ENCODE peak calls at places on chromosomes 12 and 14, in six cellular contexts. G, X, P, L, Y and O are unnamed samples.

GRCh38 chr14:83085141-83085540 is 1551.5 kb upstream of the SEL1L start:
- DNase-seq in G (no peak), X (no peak), P (no peak), L (no peak), Y (no peak), O (no peak)

GRCh38 chr12:92743026-92743425 is 40.2 kb downstream of the PLEKHG7 start:
- DNase-seq in G (no peak), X (no peak), P (no peak), L (no peak), Y (no peak), O (no peak)

GRCh38 chr12:108768591-108769500 is 37.5 kb upstream of the CORO1C start:
- DNase-seq in G (peak; percentile 63), X (peak; percentile 33), P (no peak), L (peak; percentile 49), Y (peak; percentile 17), O (no peak)

GRCh38 chr14:25150934-25151790 is 101.2 kb upstream of the STXBP6 start:
- DNase-seq in G (peak; percentile 6), X (peak; percentile 72), P (peak; percentile 18), L (no peak), Y (peak; percentile 1), O (no peak)

GRCh38 chr12:12779529-12779928 is 5.9 kb upstream of the APOLD1 start:
- DNase-seq in G (no peak), X (peak; percentile 59), P (no peak), L (no peak), Y (no peak), O (no peak)

GRCh38 chr12:89389755-89390661 is 37.7 kb upstream of the DUSP6 start:
- DNase-seq in G (no peak), X (peak; percentile 62), P (no peak), L (no peak), Y (no peak), O (no peak)

GRCh38 chr12:503111-503761 is 43.5 kb downstream of the B4GALNT3 start:
- DNase-seq in G (peak; percentile 59), X (no peak), P (no peak), L (no peak), Y (no peak), O (no peak)

GRCh38 chr12:31323466-31324115 is 2.4 kb downstream of the SINHCAF start:
- DNase-seq in G (no peak), X (no peak), P (peak; percentile 39), L (no peak), Y (no peak), O (peak; percentile 65)

GRCh38 chr12:104682790-104683279 is 226.1 kb downstream of the CHST11 start:
- DNase-seq in G (no peak), X (no peak), P (no peak), L (no peak), Y (peak; percentile 51), O (no peak)

GRCh38 chr12:47773858-47774580 is 981 bp downstream of the SLC48A1 start:
- DNase-seq in G (no peak), X (no peak), P (peak; percentile 60), L (no peak), Y (no peak), O (no peak)

GRCh38 chr12:52148541-52149181 is 43.2 kb downstream of the KRT80 start:
- DNase-seq in G (peak; percentile 91), X (no peak), P (no peak), L (no peak), Y (no peak), O (no peak)

GRCh38 chr14:91286530-91286937 is 42.0 kb upstream of the GPR68 start:
- DNase-seq in G (peak; percentile 49), X (peak; percentile 58), P (peak; percentile 73), L (peak; percentile 65), Y (peak; percentile 21), O (peak; percentile 46)

DNA sequence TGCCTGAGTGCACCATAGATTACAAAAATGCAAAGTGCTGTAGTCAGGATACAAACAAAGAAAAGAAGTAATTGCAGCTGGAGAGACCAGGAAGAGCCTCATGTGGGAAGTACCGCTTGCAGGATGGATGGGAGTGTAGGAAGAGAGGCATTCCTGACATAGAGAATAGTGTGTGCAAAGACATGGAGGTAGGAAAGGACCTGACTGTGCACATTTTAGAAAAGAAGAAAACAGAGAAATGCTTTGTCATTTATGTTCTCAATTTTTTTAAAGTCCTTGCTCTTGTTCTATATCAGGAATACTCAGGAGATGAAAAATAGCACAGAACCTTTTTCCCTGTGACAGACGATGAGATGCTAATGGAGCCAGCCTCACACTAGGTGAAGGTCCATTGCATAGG is 358.7 kb upstream of the TMPO start:
- DNase-seq in G (no peak), X (no peak), P (no peak), L (no peak), Y (no peak), O (no peak)
- H3K4me3 ChIP-seq in G (no peak overlapping the region), X (no peak overlapping the region), P (no peak overlapping the region), L (no peak overlapping the region), Y (no peak overlapping the region), O (no peak overlapping the region)

GRCh38 chr12:106134294-106134949 is 4.3 kb downstream of the NUAK1 start:
- DNase-seq in G (no peak), X (no peak), P (no peak), L (no peak), Y (no peak), O (no peak)

GRCh38 chr12:106136263-106136662 is 2.5 kb downstream of the NUAK1 start:
- DNase-seq in G (peak; percentile 37), X (peak; percentile 73), P (peak; percentile 57), L (peak; percentile 79), Y (no peak), O (peak; percentile 90)

GRCh38 chr12:106135075-106135474 is 3.7 kb downstream of the NUAK1 start:
- DNase-seq in G (no peak), X (no peak), P (no peak), L (no peak), Y (no peak), O (no peak)

GRCh38 chr12:106137456-106138278 is 1.1 kb downstream of the NUAK1 start:
- DNase-seq in G (no peak), X (no peak), P (no peak), L (no peak), Y (no peak), O (no peak)

GRCh38 chr12:106135781-106136180 is 3.0 kb downstream of the NUAK1 start:
- DNase-seq in G (no peak), X (no peak), P (no peak), L (no peak), Y (no peak), O (no peak)
- H3K9ac ChIP-seq in G (no peak overlapping the region), X (no peak overlapping the region), P (no peak overlapping the region), L (no peak overlapping the region), Y (no peak overlapping the region), O (peak overlapping the region; percentile 36)

GRCh38 chr14:21017528-21018245 is 7.2 kb downstream of the NDRG2 start:
- DNase-seq in G (no peak), X (no peak), P (no peak), L (no peak), Y (no peak), O (no peak)
- TF ChIP-seq ZNF274 in G (no peak), X (no peak), P (no peak), L (no peak), Y (no peak), O (no peak)

DNA sequence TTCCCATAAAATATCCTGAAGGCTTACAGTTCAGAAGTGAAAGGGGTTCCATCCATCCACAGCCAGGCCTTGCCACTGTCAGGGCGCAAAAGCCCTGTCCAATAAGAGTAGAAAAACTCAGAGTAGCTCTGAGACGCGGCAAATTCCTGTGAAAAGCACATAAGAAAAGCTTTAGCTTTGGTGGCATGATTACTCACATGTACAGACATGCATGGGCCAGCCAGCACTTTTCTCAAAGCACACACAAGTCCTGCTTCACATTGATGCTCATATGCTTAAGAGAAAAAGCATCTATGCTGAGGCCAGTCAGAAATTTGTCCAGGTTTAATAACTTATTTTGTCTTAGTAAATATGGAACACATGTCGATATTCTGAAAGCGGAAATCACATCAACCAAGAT is 25.5 kb downstream of the CLEC1A start:
- DNase-seq in G (no peak), X (no peak), P (no peak), L (no peak), Y (no peak), O (no peak)
- H3K4me3 ChIP-seq in G (no peak overlapping the region), X (no peak overlapping the region), P (no peak overlapping the region), L (no peak overlapping the region), Y (no peak overlapping the region), O (no peak overlapping the region)

DNA sequence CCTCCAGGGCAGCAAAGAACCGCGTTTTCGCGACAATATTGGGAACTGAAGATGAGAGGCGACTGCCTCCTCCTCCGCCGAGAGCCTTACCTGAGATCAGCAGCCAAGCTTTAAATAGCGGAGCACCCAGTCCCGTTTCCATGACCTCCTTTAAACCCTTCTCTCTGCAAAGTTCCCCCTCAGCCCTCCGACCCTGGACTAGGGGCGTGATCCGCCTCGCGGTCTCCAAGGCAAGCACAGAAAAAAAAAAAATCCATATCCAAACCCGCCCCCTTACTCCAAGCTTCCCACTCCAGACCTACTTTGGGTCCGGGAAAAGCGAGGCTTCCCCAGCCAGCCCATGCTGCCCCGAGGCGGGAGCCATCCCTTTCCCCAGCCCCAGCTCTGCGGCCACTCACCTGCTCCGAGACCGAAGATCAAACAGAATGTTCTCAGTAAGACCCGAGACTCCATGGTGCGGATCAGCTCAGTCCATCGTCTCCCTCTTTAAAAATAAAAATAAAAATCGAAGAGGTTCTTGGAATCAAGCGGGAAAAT is 630 bp downstream of the NELL2 start:
- DNase-seq in G (no peak), X (no peak), P (no peak), L (no peak), Y (no peak), O (peak; percentile 15)
- H3K9ac ChIP-seq in G (no peak overlapping the region), X (no peak overlapping the region), P (no peak overlapping the region), L (peak overlapping the region; percentile 59), Y (no peak overlapping the region), O (peak overlapping the region; percentile 76)

GRCh38 chr14:37048666-37049071 is 123.7 kb downstream of the SLC25A21 start:
- DNase-seq in G (no peak), X (no peak), P (no peak), L (no peak), Y (no peak), O (no peak)
- TF ChIP-seq ZNF274 in G (no peak), X (no peak), P (no peak), L (no peak), Y (no peak), O (no peak)

DNA sequence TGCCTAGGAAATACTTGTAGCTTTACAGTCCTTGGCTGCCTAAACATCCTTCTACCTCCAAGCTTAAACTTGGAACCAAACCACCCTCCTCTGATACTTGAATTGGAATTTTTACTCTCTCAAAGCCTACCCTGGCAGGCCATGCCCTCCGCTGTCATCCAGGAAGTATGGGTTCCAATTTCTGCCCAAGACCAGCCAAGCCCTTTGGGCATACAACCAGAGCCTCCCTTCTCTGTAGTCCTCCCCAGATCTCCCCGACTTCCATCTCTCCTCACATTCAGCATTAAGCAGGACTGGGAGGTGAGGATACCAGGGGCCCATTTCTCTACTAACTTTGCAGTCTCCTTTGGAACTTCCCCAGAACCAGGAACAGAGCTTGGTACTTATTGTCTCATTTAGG is 365 bp upstream of the DHH start:
- DNase-seq in G (no peak), X (no peak), P (no peak), L (no peak), Y (no peak), O (no peak)
- H3K4me3 ChIP-seq in G (no peak overlapping the region), X (no peak overlapping the region), P (no peak overlapping the region), L (peak overlapping the region; percentile 54), Y (no peak overlapping the region), O (no peak overlapping the region)

DNA sequence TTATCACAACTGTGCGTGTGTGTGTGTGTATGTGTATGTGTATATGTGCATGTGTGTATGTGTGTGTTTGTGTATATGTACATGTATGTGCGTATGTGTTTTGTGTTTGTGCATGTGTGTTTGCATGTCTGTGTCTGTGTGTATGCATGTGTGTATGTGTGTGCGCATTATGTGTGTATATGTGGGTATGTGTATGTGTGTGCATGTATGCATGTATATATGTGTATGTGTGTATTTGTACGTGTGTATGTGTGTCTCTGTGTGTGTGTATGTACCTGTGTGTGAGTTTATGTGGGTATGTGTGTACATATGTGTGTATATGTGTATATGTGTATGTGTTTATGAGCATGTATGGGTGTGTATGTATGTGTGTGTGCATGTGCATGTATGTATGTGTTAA is 37.6 kb upstream of the PIWIL1 start:
- DNase-seq in G (no peak), X (no peak), P (no peak), L (no peak), Y (no peak), O (no peak)
- H3K9ac ChIP-seq in G (no peak overlapping the region), X (no peak overlapping the region), P (no peak overlapping the region), L (no peak overlapping the region), Y (no peak overlapping the region), O (peak overlapping the region; percentile 12)